ENCODE peak calls at places on chromosomes 5 and 9, in four cellular contexts. T, N, B and E are unnamed samples.

GRCh38 chr9:106862946-106863740 is at the start of gene ZNF462:
- DNase-seq in T (no peak), N (no peak), B (no peak), E (peak)

GRCh38 chr9:811101-811531 is 30.4 kb upstream of the DMRT1 start:
- DNase-seq in T (no peak), N (no peak), B (no peak), E (no peak)

GRCh38 chr5:146205499-146206202 is 2.2 kb downstream of the RBM27 start:
- DNase-seq in T (no peak), N (no peak), B (no peak), E (no peak)

GRCh38 chr5:60161340-60161934 is 267.9 kb upstream of the PDE4D start:
- DNase-seq in T (peak), N (no peak), B (peak), E (peak)

GRCh38 chr5:152676177-152676576 is 271.1 kb upstream of the NMUR2 start:
- DNase-seq in T (no peak), N (no peak), B (no peak), E (no peak)

GRCh38 chr9:112050544-112051475 is 124.3 kb downstream of the SUSD1 start:
- DNase-seq in T (no peak), N (no peak), B (peak), E (peak)

GRCh38 chr5:132471006-132471907 is 19.3 kb downstream of the IRF1 start:
- DNase-seq in T (no peak), N (no peak), B (no peak), E (no peak)

GRCh38 chr9:111356567-111357244 is 26.7 kb upstream of the OR2K2 start:
- DNase-seq in T (no peak), N (peak), B (no peak), E (peak)

GRCh38 chr9:110578896-110579752 is at the start of gene SVEP1:
- DNase-seq in T (no peak), N (no peak), B (no peak), E (peak)

GRCh38 chr9:89328064-89328463 is 9.8 kb downstream of the SECISBP2 start:
- DNase-seq in T (no peak), N (no peak), B (no peak), E (no peak)

GRCh38 chr5:41835625-41836024 is 34.6 kb downstream of the OXCT1 start:
- DNase-seq in T (no peak), N (no peak), B (no peak), E (peak)

GRCh38 chr5:142845402-142845901 is 75.3 kb downstream of the ARHGAP26 start:
- DNase-seq in T (peak), N (peak), B (no peak), E (peak)

GRCh38 chr5:78566747-78567449 is 81.7 kb downstream of the LHFPL2 start:
- DNase-seq in T (no peak), N (no peak), B (no peak), E (peak)

GRCh38 chr9:112380771-112381181 is 868 bp downstream of the HSDL2 start:
- DNase-seq in T (peak), N (peak), B (peak), E (no peak)

GRCh38 chr5:134902071-134902801 is 2.7 kb upstream of the PCBD2 start:
- DNase-seq in T (peak), N (no peak), B (no peak), E (peak)

GRCh38 chr5:111681414-111681790 is 75.6 kb downstream of the NREP start:
- DNase-seq in T (no peak), N (no peak), B (no peak), E (no peak)

GRCh38 chr5:132019337-132019736 is 7.9 kb upstream of the ACSL6 start:
- DNase-seq in T (no peak), N (no peak), B (no peak), E (no peak)

GRCh38 chr9:110089681-110090370 is 118.1 kb downstream of the C9orf152 start:
- DNase-seq in T (no peak), N (no peak), B (peak), E (peak)

GRCh38 chr9:73714294-73714693 is 562.6 kb downstream of the ANXA1 start:
- DNase-seq in T (no peak), N (no peak), B (no peak), E (no peak)

GRCh38 chr9:37200572-37201005 is 80.2 kb downstream of the ZCCHC7 start:
- DNase-seq in T (no peak), N (peak), B (no peak), E (peak)

GRCh38 chr9:105132576-105132975 is 111.9 kb upstream of the SLC44A1 start:
- DNase-seq in T (no peak), N (no peak), B (peak), E (no peak)

GRCh38 chr5:56814361-56814962 is 887 bp upstream of the MAP3K1 start:
- DNase-seq in T (no peak), N (peak), B (peak), E (peak)

GRCh38 chr5:150340614-150341265 is 16.8 kb upstream of the TCOF1 start:
- DNase-seq in T (no peak), N (no peak), B (no peak), E (no peak)

GRCh38 chr9:84597131-84597530 is 72.4 kb upstream of the NTRK2 start:
- DNase-seq in T (peak), N (no peak), B (no peak), E (no peak)

GRCh38 chr9:120617637-120617979 is 37.6 kb upstream of the CDK5RAP2 start:
- DNase-seq in T (no peak), N (no peak), B (peak), E (no peak)

GRCh38 chr5:178230879-178231735 is 1.5 kb downstream of the PHYKPL start:
- DNase-seq in T (no peak), N (no peak), B (no peak), E (no peak)

GRCh38 chr9:95142728-95143127 is 174.8 kb downstream of the FANCC start:
- DNase-seq in T (no peak), N (no peak), B (no peak), E (no peak)

GRCh38 chr5:7629559-7629958 is 221.4 kb downstream of the CFAP90 start:
- DNase-seq in T (no peak), N (no peak), B (no peak), E (no peak)

GRCh38 chr5:178213748-178214151 is 9.4 kb downstream of the HNRNPAB start:
- DNase-seq in T (no peak), N (no peak), B (no peak), E (no peak)

GRCh38 chr9:38312406-38312805 is 80.1 kb upstream of the ALDH1B1 start:
- DNase-seq in T (no peak), N (no peak), B (no peak), E (no peak)

GRCh38 chr9:24841993-24842392 is 296.3 kb upstream of the IZUMO3 start:
- DNase-seq in T (no peak), N (no peak), B (no peak), E (no peak)

GRCh38 chr5:173704615-173705511 is 88.4 kb upstream of the BOD1 start:
- DNase-seq in T (no peak), N (no peak), B (no peak), E (no peak)

GRCh38 chr9:125411171-125411756 is 149.6 kb downstream of the GAPVD1 start:
- DNase-seq in T (no peak), N (no peak), B (no peak), E (no peak)

GRCh38 chr5:141421489-141421855 is 621 bp downstream of the PCDHGA11 start:
- DNase-seq in T (no peak), N (no peak), B (no peak), E (no peak)

DNA sequence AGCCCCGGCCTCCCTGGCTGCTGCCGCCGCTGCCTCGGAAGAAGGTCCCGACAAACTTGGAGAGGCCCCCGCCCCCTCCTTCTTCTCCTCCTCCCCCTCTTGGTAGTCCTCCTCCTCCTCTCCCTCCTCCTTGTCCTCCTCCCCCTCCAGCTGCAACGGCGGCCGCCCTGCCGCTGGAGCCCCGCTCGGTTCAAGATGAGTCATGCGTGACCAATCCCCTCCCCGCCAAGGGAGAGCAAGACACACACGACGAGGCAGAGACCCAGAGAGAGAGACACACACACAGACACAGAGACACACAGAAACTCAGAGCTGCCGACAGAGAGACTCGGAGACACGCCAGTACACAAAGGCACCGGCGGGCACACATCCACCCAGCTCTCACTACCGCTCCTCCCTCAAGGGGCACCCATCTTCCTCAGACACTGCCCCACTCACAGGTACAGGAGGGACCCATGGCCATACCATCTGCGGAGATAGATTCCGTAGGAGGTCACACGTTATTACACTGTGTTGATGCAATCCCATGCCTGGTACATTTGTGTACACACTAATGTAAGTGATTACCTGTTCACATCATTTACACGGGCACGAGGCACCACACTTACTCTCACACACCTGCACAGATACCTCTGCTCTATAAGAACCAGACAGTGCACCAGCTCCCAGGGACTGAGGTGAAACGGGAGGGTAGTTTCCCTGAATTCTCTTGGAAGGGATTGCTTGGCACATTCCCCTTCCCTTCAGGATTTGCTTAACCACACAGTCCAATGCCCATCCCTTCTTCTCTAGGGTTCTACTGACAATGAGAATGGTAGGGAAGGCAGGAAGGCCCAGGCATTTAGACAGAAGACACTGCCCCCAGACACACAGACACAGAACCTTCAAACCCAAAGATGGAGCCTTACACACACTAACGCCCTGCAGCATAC is at the start of gene LHX6:
- DNase-seq in T (no peak), N (peak), B (no peak), E (peak)
- H2AFZ ChIP-seq in T (no peak), N (peak), B (no peak), E (peak)

DNA sequence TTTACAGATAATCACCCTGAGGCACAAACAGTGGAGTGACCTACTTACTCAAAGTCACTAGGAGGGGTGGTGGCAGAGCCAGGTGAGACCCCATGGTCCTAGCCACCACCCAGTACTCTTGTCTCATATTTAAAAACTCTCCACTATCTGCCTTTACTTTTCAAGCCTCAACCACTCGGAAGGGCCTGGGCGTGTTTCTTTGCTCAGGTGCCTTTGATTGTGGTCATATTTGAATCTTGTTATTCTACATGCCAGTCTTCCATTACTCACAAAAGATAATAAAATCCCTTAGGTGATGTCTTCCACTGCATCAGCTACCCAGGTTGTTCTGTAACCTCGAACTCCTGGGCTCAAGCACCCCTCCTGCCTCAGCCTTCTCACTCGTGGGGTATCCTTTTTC is 20.7 kb upstream of the TRIM36 start:
- DNase-seq in T (no peak), N (no peak), B (no peak), E (no peak)
- TF ChIP-seq MYC in T (no peak), N (no peak), B (no peak), E (no peak)

GRCh38 chr9:87490225-87490624 is 7.4 kb upstream of the DAPK1 start:
- DNase-seq in T (no peak), N (no peak), B (no peak), E (no peak)

GRCh38 chr9:87490907-87491306 is 6.8 kb upstream of the DAPK1 start:
- DNase-seq in T (no peak), N (no peak), B (no peak), E (no peak)

GRCh38 chr9:87494970-87495471 is 2.6 kb upstream of the DAPK1 start:
- DNase-seq in T (no peak), N (peak), B (no peak), E (no peak)

GRCh38 chr9:87491488-87491887 is 6.2 kb upstream of the DAPK1 start:
- DNase-seq in T (no peak), N (no peak), B (no peak), E (peak)

GRCh38 chr9:87492642-87493041 is 5.0 kb upstream of the DAPK1 start:
- DNase-seq in T (no peak), N (no peak), B (no peak), E (no peak)
- H2AFZ ChIP-seq in T (no peak), N (peak), B (no peak), E (no peak)

DNA sequence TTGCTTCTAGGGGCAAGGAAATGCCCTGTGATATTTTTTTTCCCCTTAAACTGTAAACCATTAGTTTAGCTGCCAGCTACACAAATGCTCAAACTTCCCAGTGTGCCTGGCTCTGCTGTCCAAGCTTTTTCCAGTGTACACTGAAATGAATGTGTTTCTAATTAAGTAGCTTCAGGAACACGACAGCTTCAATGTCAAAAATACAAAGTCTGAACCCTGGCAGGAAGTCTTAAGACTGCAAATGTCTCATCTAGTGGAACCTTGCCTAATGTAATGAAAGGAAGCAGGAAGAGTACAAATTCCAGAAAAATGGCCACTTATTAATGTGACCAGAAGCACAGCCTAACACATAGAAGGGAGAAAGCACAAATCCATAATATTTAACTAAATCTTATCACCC is 255.2 kb downstream of the CRB2 start:
- DNase-seq in T (no peak), N (no peak), B (no peak), E (peak)
- TF ChIP-seq MYC in T (no peak), N (no peak), B (no peak), E (no peak)

GRCh38 chr9:100879884-100880283 is 148.6 kb upstream of the PLPPR1 start:
- DNase-seq in T (no peak), N (no peak), B (no peak), E (no peak)
- H2AFZ ChIP-seq in T (no peak), N (no peak), B (no peak), E (no peak)

GRCh38 chr9:129776938-129777768 is 24.3 kb upstream of the PTGES start:
- DNase-seq in T (no peak), N (peak), B (peak), E (peak)

GRCh38 chr9:129775443-129775842 is 22.6 kb upstream of the PTGES start:
- DNase-seq in T (no peak), N (no peak), B (no peak), E (no peak)

GRCh38 chr9:129776566-129776937 is 23.7 kb upstream of the PTGES start:
- DNase-seq in T (no peak), N (no peak), B (no peak), E (no peak)

GRCh38 chr9:129773262-129774048 is 20.6 kb upstream of the PTGES start:
- DNase-seq in T (no peak), N (no peak), B (peak), E (no peak)

GRCh38 chr9:129774791-129775149 is 21.9 kb upstream of the PTGES start:
- DNase-seq in T (no peak), N (no peak), B (no peak), E (no peak)
- TF ChIP-seq MYC in T (no peak), N (no peak), B (no peak), E (no peak)

GRCh38 chr9:122561446-122561845 is 8.5 kb downstream of the OR1N2 start:
- DNase-seq in T (no peak), N (no peak), B (no peak), E (no peak)

GRCh38 chr9:122567901-122568300 is 15.0 kb downstream of the OR1N2 start:
- DNase-seq in T (no peak), N (peak), B (no peak), E (no peak)

GRCh38 chr9:122562134-122562760 is 9.3 kb downstream of the OR1N2 start:
- DNase-seq in T (no peak), N (peak), B (no peak), E (no peak)
- H2AFZ ChIP-seq in T (no peak), N (no peak), B (no peak), E (no peak)

GRCh38 chr9:93898502-93899426 is 56.4 kb downstream of the BARX1 start:
- DNase-seq in T (no peak), N (no peak), B (no peak), E (no peak)

GRCh38 chr9:93897075-93897970 is 57.8 kb downstream of the BARX1 start:
- DNase-seq in T (no peak), N (no peak), B (no peak), E (no peak)

GRCh38 chr9:93896496-93897033 is 58.6 kb downstream of the BARX1 start:
- DNase-seq in T (no peak), N (no peak), B (no peak), E (no peak)

GRCh38 chr9:93899609-93900435 is 55.3 kb downstream of the BARX1 start:
- DNase-seq in T (no peak), N (no peak), B (no peak), E (no peak)

GRCh38 chr9:93898026-93898425 is 57.1 kb downstream of the BARX1 start:
- DNase-seq in T (no peak), N (no peak), B (no peak), E (no peak)
- TF ChIP-seq MYC in T (no peak), N (no peak), B (no peak), E (no peak)

DNA sequence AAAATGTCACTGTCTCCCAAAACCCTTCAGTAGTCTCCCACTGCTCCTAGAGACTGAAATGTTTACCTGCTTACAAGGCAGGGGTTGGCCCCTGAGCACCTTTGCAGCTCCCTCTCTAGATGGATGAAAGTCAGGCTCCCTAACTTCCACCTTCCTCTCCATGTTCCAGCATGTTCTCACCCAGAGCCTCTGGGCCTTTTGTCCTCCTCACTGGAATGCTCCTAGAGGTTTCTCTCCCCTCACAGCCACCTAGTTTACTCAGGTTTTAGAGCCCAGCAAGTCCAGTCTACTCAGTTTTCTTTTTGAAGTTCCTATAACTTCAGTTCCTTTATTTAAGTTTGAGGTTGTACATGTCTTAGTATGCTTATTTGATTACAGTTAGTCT is 815 bp upstream of the URM1 start:
- DNase-seq in T (no peak), N (no peak), B (no peak), E (no peak)
- H2AFZ ChIP-seq in T (peak), N (peak), B (no peak), E (peak)